ENCODE peak calls at places on chromosomes 7 and 10, in ten cellular contexts. O, N, B, V, U, F, Y, H, C and Z are unnamed samples.

GRCh38 chr7:158398750-158399149 is 188.9 kb downstream of the PTPRN2 start:
- DNase-seq in O (no peak), N (no peak), B (no peak), V (no peak), U (no peak), F (no peak), Y (no peak), H (no peak), C (no peak), Z (no peak)

GRCh38 chr10:100571069-100571817 is 35.5 kb downstream of the HIF1AN start:
- DNase-seq in O (no peak), N (no peak), B (no peak), V (no peak), U (no peak), F (no peak), Y (no peak), H (no peak), C (no peak), Z (no peak)

GRCh38 chr7:14639801-14640200 is 262.8 kb downstream of the DGKB start:
- DNase-seq in O (no peak), N (no peak), B (no peak), V (no peak), U (no peak), F (no peak), Y (no peak), H (no peak), C (no peak), Z (peak; percentile 66)

GRCh38 chr7:111086532-111086931 is 4.4 kb upstream of the LRRN3 start:
- DNase-seq in O (no peak), N (no peak), B (no peak), V (no peak), U (no peak), F (no peak), Y (no peak), H (no peak), C (no peak), Z (no peak)

GRCh38 chr10:70603439-70603778 is 868 bp upstream of the PRF1 start:
- DNase-seq in O (no peak), N (no peak), B (peak; percentile 69), V (no peak), U (peak; percentile 37), F (no peak), Y (no peak), H (peak; percentile 22), C (no peak), Z (no peak)

GRCh38 chr10:92970301-92971070 is 90.1 kb upstream of the CYP26C1 start:
- DNase-seq in O (no peak), N (no peak), B (no peak), V (no peak), U (no peak), F (no peak), Y (no peak), H (no peak), C (no peak), Z (no peak)

GRCh38 chr7:6030988-6031387 is at the start of gene ANKRD61:
- DNase-seq in O (no peak), N (no peak), B (no peak), V (no peak), U (no peak), F (no peak), Y (no peak), H (no peak), C (no peak), Z (no peak)

GRCh38 chr7:101547022-101547915 is 81.8 kb downstream of the MYL10 start:
- DNase-seq in O (no peak), N (no peak), B (no peak), V (no peak), U (no peak), F (no peak), Y (no peak), H (no peak), C (no peak), Z (no peak)

GRCh38 chr7:76191783-76192240 is 9.9 kb upstream of the SRRM3 start:
- DNase-seq in O (peak; percentile 51), N (no peak), B (no peak), V (no peak), U (peak; percentile 64), F (no peak), Y (peak; percentile 26), H (no peak), C (no peak), Z (no peak)

GRCh38 chr10:100887761-100888296 is 24.9 kb upstream of the SLF2 start:
- DNase-seq in O (no peak), N (no peak), B (no peak), V (no peak), U (no peak), F (no peak), Y (no peak), H (no peak), C (no peak), Z (no peak)

GRCh38 chr7:22586806-22587180 is 86.8 kb upstream of the STEAP1B start:
- DNase-seq in O (no peak), N (no peak), B (no peak), V (no peak), U (peak; percentile 38), F (no peak), Y (no peak), H (no peak), C (peak; percentile 34), Z (no peak)

GRCh38 chr7:5396999-5397656 is 26.5 kb downstream of the TNRC18 start:
- DNase-seq in O (no peak), N (peak; percentile 88), B (peak; percentile 90), V (peak; percentile 97), U (peak; percentile 99), F (peak; percentile 87), Y (peak; percentile 96), H (peak; percentile 74), C (peak; percentile 98), Z (no peak)

GRCh38 chr10:24790073-24790472 is 66.4 kb upstream of the ARHGAP21 start:
- DNase-seq in O (no peak), N (no peak), B (no peak), V (no peak), U (no peak), F (no peak), Y (no peak), H (no peak), C (no peak), Z (no peak)

GRCh38 chr7:45703911-45704682 is 129.9 kb downstream of the ADCY1 start:
- DNase-seq in O (no peak), N (no peak), B (no peak), V (no peak), U (no peak), F (no peak), Y (no peak), H (no peak), C (no peak), Z (no peak)

GRCh38 chr10:109866168-109866994 is 56.9 kb downstream of the XPNPEP1 start:
- DNase-seq in O (peak; percentile 28), N (no peak), B (no peak), V (peak; percentile 17), U (no peak), F (no peak), Y (no peak), H (no peak), C (no peak), Z (peak; percentile 12)